ENCODE peak calls at places on chromosomes 13 and 19, in five cellular contexts. One of them, this sample, is unnamed.

GRCh38 chr13:78298657-78299056 is 304.7 kb downstream of the POU4F1 start:
- DNase-seq in dermis blood vessel endothelial cell: no peak
- DNase-seq in AG10803: no peak
- DNase-seq in H9: no peak
- DNase-seq in foreskin melanocyte: no peak
- DNase-seq in this sample: no peak

GRCh38 chr19:13983213-13983889 is 22.8 kb downstream of the RFX1 start:
- DNase-seq in H9: no peak
- DNase-seq in AG10803: no peak
- DNase-seq in dermis blood vessel endothelial cell: no peak
- DNase-seq in foreskin melanocyte: no peak
- DNase-seq in this sample: peak

GRCh38 chr13:38349386-38350113 is at the start of gene UFM1:
- DNase-seq in foreskin melanocyte: peak
- DNase-seq in H9: peak
- DNase-seq in dermis blood vessel endothelial cell: peak
- DNase-seq in AG10803: peak
- DNase-seq in this sample: peak

GRCh38 chr13:99312493-99312883 is 5.3 kb upstream of the GPR183 start:
- DNase-seq in H9: no peak
- DNase-seq in foreskin melanocyte: no peak
- DNase-seq in dermis blood vessel endothelial cell: peak
- DNase-seq in AG10803: peak
- DNase-seq in this sample: no peak

GRCh38 chr13:103539265-103539664 is 473.0 kb upstream of the SLC10A2 start:
- DNase-seq in foreskin melanocyte: no peak
- DNase-seq in dermis blood vessel endothelial cell: no peak
- DNase-seq in H9: peak
- DNase-seq in AG10803: no peak
- DNase-seq in this sample: no peak

GRCh38 chr19:37725181-37725580 is 5.6 kb upstream of the ZNF607 start:
- DNase-seq in dermis blood vessel endothelial cell: no peak
- DNase-seq in foreskin melanocyte: no peak
- DNase-seq in AG10803: no peak
- DNase-seq in H9: no peak
- DNase-seq in this sample: no peak

GRCh38 chr13:108268713-108269112 is 805 bp upstream of the TNFSF13B start:
- DNase-seq in foreskin melanocyte: no peak
- DNase-seq in H9: no peak
- DNase-seq in dermis blood vessel endothelial cell: no peak
- DNase-seq in AG10803: no peak
- DNase-seq in this sample: no peak

GRCh38 chr19:590396-590745 is 690 bp downstream of the HCN2 start:
- DNase-seq in dermis blood vessel endothelial cell: peak
- DNase-seq in AG10803: no peak
- DNase-seq in foreskin melanocyte: no peak
- DNase-seq in H9: no peak
- DNase-seq in this sample: peak

GRCh38 chr13:69623973-69624372 is 483.7 kb upstream of the ATXN8OS start:
- DNase-seq in dermis blood vessel endothelial cell: no peak
- DNase-seq in AG10803: no peak
- DNase-seq in foreskin melanocyte: no peak
- DNase-seq in H9: no peak
- DNase-seq in this sample: no peak

GRCh38 chr13:92994056-92994455 is 232.6 kb upstream of the GPC6 start:
- DNase-seq in AG10803: no peak
- DNase-seq in foreskin melanocyte: no peak
- DNase-seq in dermis blood vessel endothelial cell: no peak
- DNase-seq in H9: no peak
- DNase-seq in this sample: no peak

GRCh38 chr13:45500492-45501174 is 35.9 kb downstream of the COG3 start:
- DNase-seq in AG10803: peak
- DNase-seq in foreskin melanocyte: peak
- DNase-seq in dermis blood vessel endothelial cell: peak
- DNase-seq in H9: no peak
- DNase-seq in this sample: no peak

GRCh38 chr13:113729329-113730019 is 29.6 kb upstream of the TMEM255B start:
- DNase-seq in dermis blood vessel endothelial cell: no peak
- DNase-seq in AG10803: peak
- DNase-seq in foreskin melanocyte: no peak
- DNase-seq in H9: no peak
- DNase-seq in this sample: no peak

GRCh38 chr19:30158067-30158892 is 213.9 kb upstream of the ZNF536 start:
- DNase-seq in foreskin melanocyte: no peak
- DNase-seq in AG10803: no peak
- DNase-seq in dermis blood vessel endothelial cell: no peak
- DNase-seq in H9: peak
- DNase-seq in this sample: no peak

GRCh38 chr13:66556306-66556705 is 673.8 kb downstream of the PCDH9 start:
- DNase-seq in foreskin melanocyte: peak
- DNase-seq in H9: no peak
- DNase-seq in dermis blood vessel endothelial cell: no peak
- DNase-seq in AG10803: peak
- DNase-seq in this sample: no peak

GRCh38 chr19:3115916-3116602 is 19.8 kb upstream of the GNA15 start:
- DNase-seq in H9: peak
- DNase-seq in dermis blood vessel endothelial cell: no peak
- DNase-seq in AG10803: peak
- DNase-seq in foreskin melanocyte: no peak
- DNase-seq in this sample: no peak

GRCh38 chr19:51726049-51726448 is 2.3 kb upstream of the HAS1 start:
- DNase-seq in foreskin melanocyte: no peak
- DNase-seq in H9: peak
- DNase-seq in AG10803: peak
- DNase-seq in dermis blood vessel endothelial cell: no peak
- DNase-seq in this sample: no peak

GRCh38 chr13:50589139-50589538 is 254.4 kb downstream of the DLEU7 start:
- DNase-seq in H9: no peak
- DNase-seq in dermis blood vessel endothelial cell: no peak
- DNase-seq in AG10803: peak
- DNase-seq in foreskin melanocyte: no peak
- DNase-seq in this sample: no peak

GRCh38 chr13:102799544-102800144 is 725 bp downstream of the BIVM start:
- DNase-seq in foreskin melanocyte: peak
- DNase-seq in dermis blood vessel endothelial cell: peak
- DNase-seq in AG10803: peak
- DNase-seq in H9: peak
- DNase-seq in this sample: peak

GRCh38 chr13:111177081-111177711 is 62.1 kb downstream of the ARHGEF7 start:
- DNase-seq in dermis blood vessel endothelial cell: peak
- DNase-seq in AG10803: peak
- DNase-seq in H9: no peak
- DNase-seq in foreskin melanocyte: peak
- DNase-seq in this sample: peak

GRCh38 chr13:110869805-110870706 is 44.8 kb downstream of the ANKRD10 start:
- DNase-seq in dermis blood vessel endothelial cell: peak
- DNase-seq in H9: peak
- DNase-seq in AG10803: peak
- DNase-seq in foreskin melanocyte: peak
- DNase-seq in this sample: no peak

GRCh38 chr19:4229179-4229931 is at the start of gene EBI3:
- DNase-seq in H9: peak
- DNase-seq in foreskin melanocyte: no peak
- DNase-seq in AG10803: no peak
- DNase-seq in dermis blood vessel endothelial cell: peak
- DNase-seq in this sample: no peak

GRCh38 chr19:34299576-34299975 is 45.2 kb downstream of the GARRE1 start:
- DNase-seq in H9: no peak
- DNase-seq in dermis blood vessel endothelial cell: no peak
- DNase-seq in AG10803: no peak
- DNase-seq in foreskin melanocyte: no peak
- DNase-seq in this sample: no peak

GRCh38 chr13:51346397-51346796 is 6.9 kb downstream of the SERPINE3 start:
- DNase-seq in AG10803: no peak
- DNase-seq in foreskin melanocyte: no peak
- DNase-seq in H9: no peak
- DNase-seq in dermis blood vessel endothelial cell: no peak
- DNase-seq in this sample: no peak

GRCh38 chr13:22243519-22244197 is 572.8 kb downstream of the FGF9 start:
- DNase-seq in AG10803: no peak
- DNase-seq in H9: no peak
- DNase-seq in foreskin melanocyte: no peak
- DNase-seq in dermis blood vessel endothelial cell: no peak
- DNase-seq in this sample: no peak

GRCh38 chr13:75485286-75486062 is 3.5 kb upstream of the TBC1D4 start:
- DNase-seq in AG10803: peak
- DNase-seq in dermis blood vessel endothelial cell: peak
- DNase-seq in H9: no peak
- DNase-seq in foreskin melanocyte: no peak
- DNase-seq in this sample: no peak

GRCh38 chr13:69580255-69580654 is 527.4 kb upstream of the ATXN8OS start:
- DNase-seq in AG10803: no peak
- DNase-seq in dermis blood vessel endothelial cell: no peak
- DNase-seq in H9: no peak
- DNase-seq in foreskin melanocyte: no peak
- DNase-seq in this sample: no peak

GRCh38 chr19:51026554-51026831 is at the start of gene KLK11:
- DNase-seq in H9: no peak
- DNase-seq in foreskin melanocyte: no peak
- DNase-seq in dermis blood vessel endothelial cell: no peak
- DNase-seq in AG10803: no peak
- DNase-seq in this sample: no peak

This sample was measured in CD8-positive, alpha-beta memory T cell.